ENCODE peak calls at places on chromosomes 1 and 21, in five cellular contexts. K is LNCaP clone FGC, I is ACHN, O is HT-29, W is Right ventricle myocardium superior. L is an unnamed sample.

GRCh38 chr1:201254625-201255469 is 28.5 kb upstream of the PKP1 start:
- DNase-seq in K (no peak), I (peak), O (peak), W (peak), L (peak)

GRCh38 chr1:88079036-88079435 is 605.0 kb upstream of the PKN2 start:
- DNase-seq in K (no peak), I (peak), O (no peak), W (no peak), L (peak)

GRCh38 chr1:151158311-151158710 is 1.9 kb downstream of the TNFAIP8L2 start:
- DNase-seq in K (no peak), I (no peak), O (no peak), W (no peak), L (no peak)

GRCh38 chr1:168609133-168609715 is 32.8 kb downstream of the XCL1 start:
- DNase-seq in K (no peak), I (no peak), O (no peak), W (peak), L (peak)

GRCh38 chr21:29477941-29478340 is 179.2 kb downstream of the BACH1 start:
- DNase-seq in K (no peak), I (no peak), O (no peak), W (no peak), L (peak)

GRCh38 chr1:85091647-85092295 is 43.5 kb upstream of the MCOLN3 start:
- DNase-seq in K (no peak), I (no peak), O (no peak), W (no peak), L (peak)

GRCh38 chr21:36747815-36748381 is 49.0 kb downstream of the SIM2 start:
- DNase-seq in K (no peak), I (peak), O (peak), W (peak), L (peak)

GRCh38 chr1:197208945-197209344 is 59.1 kb upstream of the CRB1 start:
- DNase-seq in K (no peak), I (no peak), O (no peak), W (no peak), L (no peak)

GRCh38 chr1:10779841-10780240 is 16.6 kb downstream of the CASZ1 start:
- DNase-seq in K (no peak), I (no peak), O (peak), W (no peak), L (no peak)